ENCODE peak calls at places on chromosome 6, in seven cellular contexts. L is activated CD4-positive, alpha-beta T cell treated with anti-CD3 and anti-CD28 coated beads, Interleukin-2, amount 50 U/mL, for 4 hours; M is heart right ventricle; A is substantia nigra; D is effector memory CD8-positive, alpha-beta T cell; K is amniotic stem cell; F is HEK293T. G is an unnamed sample.

GRCh38 chr6:31083742-31084354 is 28.5 kb downstream of the C6orf15 start:
- DNase-seq in M (peak), D (peak), F (peak), L (peak), K (no peak), A (no peak), G (no peak)

GRCh38 chr6:155224031-155224451 is 39.8 kb upstream of the CLDN20 start:
- DNase-seq in K (no peak), M (no peak), A (no peak), D (peak), L (peak), F (no peak), G (no peak)

GRCh38 chr6:72683797-72684196 is 61.9 kb downstream of the KCNQ5 start:
- DNase-seq in F (no peak), D (no peak), K (no peak), A (no peak), M (no peak), L (no peak), G (no peak)

GRCh38 chr6:27752038-27752885 is 159.9 kb downstream of the OR2B2 start:
- DNase-seq in F (peak), M (peak), D (peak), K (peak), A (peak), L (peak), G (peak)

GRCh38 chr6:148313483-148313882 is 29.2 kb upstream of the SASH1 start:
- DNase-seq in F (no peak), A (no peak), M (no peak), D (no peak), L (no peak), K (no peak), G (no peak)

GRCh38 chr6:1607557-1608221 is 2.0 kb upstream of the FOXC1 start:
- DNase-seq in F (no peak), A (no peak), L (no peak), K (no peak), D (no peak), M (no peak), G (no peak)

GRCh38 chr6:151313060-151313459 is 73.3 kb downstream of the AKAP12 start:
- DNase-seq in A (no peak), D (no peak), F (no peak), K (no peak), M (no peak), L (no peak), G (no peak)

GRCh38 chr6:62441182-62441581 is 155.2 kb upstream of the KHDRBS2 start:
- DNase-seq in D (no peak), K (no peak), A (no peak), L (no peak), F (no peak), M (no peak), G (no peak)

GRCh38 chr6:170306324-170307079 is at the start of gene FAM120B:
- DNase-seq in A (peak), L (peak), D (peak), K (peak), F (peak), M (peak), G (peak)

GRCh38 chr6:57342148-57342669 is 24.8 kb downstream of the PRIM2 start:
- DNase-seq in D (no peak), M (no peak), K (no peak), A (no peak), F (no peak), L (no peak), G (no peak)

GRCh38 chr6:15417811-15418210 is 171.9 kb downstream of the JARID2 start:
- DNase-seq in M (no peak), K (no peak), D (no peak), F (no peak), L (peak), A (no peak), G (no peak)

GRCh38 chr6:14819001-14819400 is 426.9 kb upstream of the JARID2 start:
- DNase-seq in F (no peak), A (no peak), L (no peak), K (no peak), M (no peak), D (no peak), G (no peak)

GRCh38 chr6:96171112-96171511 is 155.3 kb downstream of the FUT9 start:
- DNase-seq in D (no peak), L (no peak), A (no peak), M (no peak), K (no peak), F (no peak), G (no peak)

GRCh38 chr6:28693033-28693750 is 167.5 kb downstream of the GPX5 start:
- DNase-seq in D (no peak), A (no peak), L (no peak), M (no peak), K (no peak), F (no peak), G (no peak)

G was measured in suprapubic skin.